ENCODE peak calls at places on chromosome 3, in six cellular contexts. Z is prostate gland; X is CD4-positive, alpha-beta T cell; I is cardiac muscle cell; H is AG09319; Q is astrocyte of the spinal cord. U is an unnamed sample.

GRCh38 chr3:197076446-197076845 is 46.8 kb upstream of the MELTF start:
- DNase-seq in Z (no peak), X (no peak), I (no peak), H (no peak), Q (no peak), U (no peak)

GRCh38 chr3:56775931-56776461 is 25.8 kb downstream of the ARHGEF3 start:
- DNase-seq in Z (no peak), X (no peak), I (no peak), H (no peak), Q (no peak), U (no peak)

GRCh38 chr3:153640689-153641308 is 478.8 kb downstream of the RAP2B start:
- DNase-seq in Z (no peak), X (no peak), I (no peak), H (no peak), Q (no peak), U (no peak)

GRCh38 chr3:179045719-179046402 is 25.7 kb downstream of the ZMAT3 start:
- DNase-seq in Z (no peak), X (no peak), I (no peak), H (no peak), Q (no peak), U (no peak)

GRCh38 chr3:69032737-69033136 is 19.3 kb upstream of the EOGT start:
- DNase-seq in Z (no peak), X (no peak), I (no peak), H (no peak), Q (no peak), U (no peak)

GRCh38 chr3:24595801-24596200 is 101.2 kb upstream of the THRB start:
- DNase-seq in Z (no peak), X (no peak), I (no peak), H (no peak), Q (no peak), U (no peak)

GRCh38 chr3:185822221-185822956 is 2.5 kb downstream of the IGF2BP2 start:
- DNase-seq in Z (no peak), X (no peak), I (peak; percentile 68), H (no peak), Q (peak; percentile 68), U (no peak)

GRCh38 chr3:34016925-34017592 is 218.6 kb downstream of the PDCD6IP start:
- DNase-seq in Z (no peak), X (no peak), I (no peak), H (no peak), Q (no peak), U (no peak)

GRCh38 chr3:14507345-14507741 is 32.8 kb downstream of the GRIP2 start:
- DNase-seq in Z (no peak), X (no peak), I (no peak), H (no peak), Q (no peak), U (no peak)

GRCh38 chr3:12489832-12490231 is 5.6 kb downstream of the TSEN2 start:
- DNase-seq in Z (no peak), X (no peak), I (peak; percentile 69), H (no peak), Q (no peak), U (no peak)

GRCh38 chr3:146250449-146251382 is at the start of gene PLSCR4:
- DNase-seq in Z (peak; percentile 54), X (no peak), I (peak; percentile 97), H (peak; percentile 61), Q (peak; percentile 83), U (peak; percentile 35)

GRCh38 chr3:67415504-67415903 is 238.9 kb downstream of the SUCLG2 start:
- DNase-seq in Z (no peak), X (no peak), I (no peak), H (peak; percentile 28), Q (peak; percentile 36), U (no peak)

GRCh38 chr3:42035816-42036482 is 55.2 kb upstream of the TRAK1 start:
- DNase-seq in Z (no peak), X (no peak), I (no peak), H (no peak), Q (no peak), U (no peak)

GRCh38 chr3:95654567-95655362 is 1159.6 kb upstream of the EPHA6 start:
- DNase-seq in Z (no peak), X (no peak), I (no peak), H (no peak), Q (no peak), U (no peak)

DNA sequence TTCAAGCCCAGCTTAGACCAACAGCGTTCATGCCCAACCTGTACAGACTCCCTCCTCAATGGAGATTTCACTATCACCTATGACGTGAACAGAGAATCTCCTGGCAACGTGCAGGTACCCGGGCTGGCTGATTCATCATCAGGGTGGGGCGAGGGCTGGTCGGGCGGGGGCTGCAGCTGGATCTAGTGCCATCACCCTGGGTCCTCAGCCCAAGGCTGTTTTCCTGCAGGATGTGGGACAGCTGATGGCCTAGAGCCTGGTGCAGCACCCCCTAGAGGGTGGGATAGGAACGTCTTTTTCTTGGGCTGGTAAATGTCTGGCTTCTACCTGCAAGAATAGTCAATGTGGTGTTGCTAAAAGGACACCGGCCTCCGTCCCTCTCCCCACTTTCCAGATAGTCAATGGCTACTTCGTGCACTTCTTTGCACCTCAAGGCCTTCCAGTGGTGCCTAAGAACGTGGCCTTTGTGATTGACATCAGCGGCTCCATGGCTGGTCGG is 4.4 kb downstream of the ITIH3 start:
- DNase-seq in Z (no peak), X (peak; percentile 3), I (peak; percentile 9), H (no peak), Q (no peak), U (no peak)
- TF ChIP-seq CTCF in Z (no peak), X (peak; percentile 39), I (peak; percentile 39), H (peak; percentile 18), Q (peak; percentile 48), U (no peak)

GRCh38 chr3:47478022-47478421 is 2.3 kb upstream of the SCAP start:
- DNase-seq in Z (no peak), X (no peak), I (no peak), H (no peak), Q (no peak), U (no peak)
- TF ChIP-seq CTCF in Z (no peak), X (no peak), I (no peak), H (no peak), Q (no peak), U (no peak)

DNA sequence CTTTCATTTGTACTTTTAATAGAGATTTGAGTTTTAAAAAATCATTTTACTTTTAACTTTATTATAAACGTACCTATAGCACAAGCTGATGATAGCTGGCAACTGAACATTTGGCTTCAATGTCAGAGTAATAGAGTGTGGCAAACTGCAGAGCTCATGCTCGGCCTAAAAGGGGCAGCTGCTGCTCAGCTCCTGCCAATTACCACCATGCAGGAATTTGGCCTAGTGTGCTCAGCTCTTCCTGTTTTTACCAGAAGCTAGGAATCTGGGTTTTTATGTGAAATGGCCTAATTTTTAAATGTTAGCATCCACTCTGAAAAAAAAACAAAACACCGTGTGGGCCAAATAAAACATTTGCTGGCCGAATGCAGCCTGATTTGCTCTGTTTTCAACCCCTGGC is 1.8 kb downstream of the IFT122 start:
- DNase-seq in Z (no peak), X (no peak), I (peak; percentile 87), H (no peak), Q (peak; percentile 53), U (no peak)
- TF ChIP-seq CTCF in Z (no peak), X (no peak), I (peak; percentile 27), H (peak; percentile 15), Q (no peak), U (no peak)

GRCh38 chr3:55607844-55608243 is 120.7 kb upstream of the WNT5A start:
- DNase-seq in Z (no peak), X (no peak), I (peak; percentile 10), H (no peak), Q (no peak), U (no peak)

GRCh38 chr3:55607175-55607574 is 120.1 kb upstream of the WNT5A start:
- DNase-seq in Z (no peak), X (no peak), I (no peak), H (no peak), Q (no peak), U (no peak)

GRCh38 chr3:55605837-55606236 is 118.7 kb upstream of the WNT5A start:
- DNase-seq in Z (no peak), X (no peak), I (no peak), H (no peak), Q (no peak), U (no peak)

GRCh38 chr3:55608266-55608937 is 121.3 kb upstream of the WNT5A start:
- DNase-seq in Z (no peak), X (no peak), I (no peak), H (no peak), Q (no peak), U (no peak)

DNA sequence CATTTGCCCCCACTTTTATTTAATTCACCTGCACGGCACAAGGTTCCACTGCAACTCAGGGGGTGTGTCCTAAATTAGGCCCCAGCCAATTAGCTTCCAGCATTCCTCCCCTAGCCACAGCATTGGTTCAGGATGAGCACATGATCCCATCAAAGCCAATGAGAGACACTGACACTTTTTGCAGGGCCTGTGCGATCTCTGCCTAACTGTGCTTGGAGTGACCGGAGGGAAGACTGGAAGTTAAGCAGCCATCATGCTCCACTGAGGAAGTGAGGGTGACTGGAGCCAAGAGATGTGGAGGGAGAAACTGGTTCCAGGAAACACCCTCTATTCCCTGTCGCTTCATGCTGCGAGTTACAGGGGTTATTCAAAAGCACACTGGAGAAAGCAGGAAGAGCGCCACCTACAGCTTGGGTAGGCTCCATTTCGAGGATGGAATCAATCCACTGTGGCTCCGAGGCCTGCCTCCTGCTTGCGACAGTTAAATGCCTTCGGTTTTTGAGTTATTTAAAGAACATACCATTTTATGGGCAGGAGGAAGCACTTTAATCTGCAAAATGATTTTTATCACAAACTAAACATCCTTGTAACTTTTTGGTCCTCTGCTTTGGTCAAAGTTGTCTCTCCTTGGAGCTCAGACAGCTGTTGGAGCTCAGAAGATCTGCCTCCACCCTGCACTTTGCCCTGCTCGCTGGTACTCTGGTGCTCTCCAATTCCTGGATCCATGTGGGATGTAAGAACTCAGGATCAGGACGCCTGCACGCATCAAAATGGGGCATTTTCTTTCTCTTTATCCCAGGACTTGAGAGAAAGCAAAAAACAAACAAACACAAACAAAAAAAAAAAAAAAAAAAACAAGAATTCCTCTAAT is 122.4 kb upstream of the WNT5A start:
- DNase-seq in Z (no peak), X (no peak), I (no peak), H (no peak), Q (no peak), U (no peak)
- TF ChIP-seq CTCF in Z (no peak), X (no peak), I (no peak), H (no peak), Q (no peak), U (no peak)

GRCh38 chr3:128011140-128011539 is 41.1 kb upstream of the SEC61A1 start:
- DNase-seq in Z (peak; percentile 36), X (no peak), I (peak; percentile 38), H (no peak), Q (peak; percentile 15), U (no peak)
- TF ChIP-seq CTCF in Z (no peak), X (no peak), I (peak; percentile 47), H (peak; percentile 42), Q (peak; percentile 63), U (no peak)

DNA sequence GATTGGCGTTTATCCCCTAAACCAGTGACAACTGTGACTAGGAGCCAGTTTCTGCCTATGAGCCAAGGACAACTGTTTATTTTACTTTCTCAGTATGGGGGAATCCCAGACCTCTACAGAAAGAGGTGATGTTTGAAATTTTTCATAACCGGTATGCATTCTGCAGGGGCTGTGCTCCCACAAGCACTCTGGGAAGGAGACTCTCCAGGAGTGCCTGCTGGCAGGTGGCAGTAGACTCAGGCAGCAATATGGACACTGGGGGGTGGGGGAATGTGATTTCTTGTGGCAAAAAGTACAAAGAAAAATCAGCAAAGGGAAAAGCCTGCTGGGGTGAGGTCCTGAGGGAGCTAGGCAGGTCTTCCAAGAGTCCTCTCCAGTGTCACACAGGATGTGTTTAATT is 5.9 kb downstream of the TGM4 start:
- DNase-seq in Z (no peak), X (no peak), I (no peak), H (no peak), Q (peak; percentile 49), U (no peak)
- TF ChIP-seq CTCF in Z (no peak), X (no peak), I (no peak), H (no peak), Q (no peak), U (no peak)

U was measured in omental fat pad.